ENCODE peak calls at places on chromosome 14, in six cellular contexts. W, S, N, L, P and I are unnamed samples.

GRCh38 chr14:55361190-55361589 is 50.4 kb downstream of the ATG14 start:
- DNase-seq in W (no peak), S (no peak), N (no peak), L (no peak), P (no peak), I (no peak)

GRCh38 chr14:48398675-48399282 is 723.4 kb upstream of the MDGA2 start:
- DNase-seq in W (no peak), S (no peak), N (no peak), L (no peak), P (no peak), I (no peak)

GRCh38 chr14:70812124-70812818 is 3.0 kb upstream of the MAP3K9 start:
- DNase-seq in W (no peak), S (no peak), N (no peak), L (no peak), P (no peak), I (no peak)

GRCh38 chr14:22427771-22428228 is 161.2 kb downstream of the DAD1 start:
- DNase-seq in W (peak), S (no peak), N (no peak), L (no peak), P (no peak), I (no peak)

GRCh38 chr14:70808023-70808401 is 1.3 kb downstream of the MAP3K9 start:
- DNase-seq in W (no peak), S (no peak), N (no peak), L (no peak), P (peak), I (no peak)

GRCh38 chr14:32259368-32260013 is 56.4 kb upstream of the RNU6-8 start:
- DNase-seq in W (no peak), S (no peak), N (no peak), L (no peak), P (no peak), I (no peak)

GRCh38 chr14:30995674-30996073 is 29.8 kb upstream of the AP4S1 start:
- DNase-seq in W (no peak), S (no peak), N (no peak), L (no peak), P (no peak), I (no peak)

GRCh38 chr14:64973026-64973442 is 898 bp upstream of the RAB15 start:
- DNase-seq in W (no peak), S (no peak), N (no peak), L (no peak), P (no peak), I (no peak)

GRCh38 chr14:22824711-22825359 is 4.9 kb upstream of the MRPL52 start:
- DNase-seq in W (no peak), S (no peak), N (no peak), L (no peak), P (no peak), I (no peak)

GRCh38 chr14:91891721-91892220 is 24.4 kb upstream of the TC2N start:
- DNase-seq in W (no peak), S (no peak), N (no peak), L (no peak), P (no peak), I (no peak)

GRCh38 chr14:49559979-49560768 is 26.0 kb downstream of the RPS29 start:
- DNase-seq in W (no peak), S (no peak), N (no peak), L (no peak), P (no peak), I (no peak)

GRCh38 chr14:37091651-37092050 is 80.8 kb downstream of the SLC25A21 start:
- DNase-seq in W (no peak), S (no peak), N (no peak), L (no peak), P (no peak), I (no peak)

GRCh38 chr14:73787760-73788508 is 63.7 kb upstream of the PTGR2 start:
- DNase-seq in W (no peak), S (no peak), N (no peak), L (no peak), P (no peak), I (no peak)

GRCh38 chr14:32354716-32355115 is 25.6 kb downstream of the AKAP6 start:
- DNase-seq in W (peak), S (no peak), N (peak), L (no peak), P (no peak), I (no peak)

GRCh38 chr14:63308723-63309317 is 9.9 kb downstream of the GPHB5 start:
- DNase-seq in W (no peak), S (no peak), N (no peak), L (no peak), P (no peak), I (no peak)

GRCh38 chr14:68417007-68417659 is 375.7 kb downstream of the ZFP36L1 start:
- DNase-seq in W (no peak), S (no peak), N (no peak), L (no peak), P (no peak), I (no peak)

GRCh38 chr14:63342381-63342780 is 23.6 kb upstream of the GPHB5 start:
- DNase-seq in W (no peak), S (no peak), N (no peak), L (no peak), P (no peak), I (no peak)

GRCh38 chr14:33057585-33057984 is 118.9 kb downstream of the NPAS3 start:
- DNase-seq in W (no peak), S (no peak), N (no peak), L (no peak), P (no peak), I (no peak)

GRCh38 chr14:73937012-73937411 is 12.9 kb downstream of the FAM161B start:
- DNase-seq in W (no peak), S (no peak), N (no peak), L (no peak), P (no peak), I (no peak)

GRCh38 chr14:87430810-87431209 is 562.2 kb downstream of the GALC start:
- DNase-seq in W (no peak), S (no peak), N (no peak), L (no peak), P (no peak), I (no peak)

GRCh38 chr14:67556671-67557070 is 23.6 kb downstream of the PLEKHH1 start:
- DNase-seq in W (no peak), S (no peak), N (no peak), L (no peak), P (no peak), I (no peak)

GRCh38 chr14:100810861-100811461 is 15.0 kb upstream of the MEG3 start:
- DNase-seq in W (no peak), S (no peak), N (no peak), L (no peak), P (no peak), I (no peak)

GRCh38 chr14:38404100-38404541 is 148.2 kb upstream of the CLEC14A start:
- DNase-seq in W (no peak), S (no peak), N (no peak), L (no peak), P (no peak), I (no peak)

GRCh38 chr14:76138758-76139723 is 12.7 kb upstream of the GPATCH2L start:
- DNase-seq in W (no peak), S (peak), N (no peak), L (no peak), P (no peak), I (no peak)

GRCh38 chr14:68619805-68620574 is 172.9 kb downstream of the ZFP36L1 start:
- DNase-seq in W (peak), S (no peak), N (no peak), L (no peak), P (no peak), I (no peak)

GRCh38 chr14:94961761-94962575 is 192.1 kb upstream of the GSC start:
- DNase-seq in W (no peak), S (no peak), N (peak), L (no peak), P (no peak), I (no peak)

GRCh38 chr14:55438066-55438683 is 2.2 kb downstream of the TBPL2 start:
- DNase-seq in W (no peak), S (no peak), N (peak), L (no peak), P (no peak), I (no peak)